ENCODE peak calls at places on chromosomes 16 and 17, in ten cellular contexts. One of them, this sample, is unnamed.

GRCh38 chr16:83682126-83682857 is 125.5 kb upstream of the HSBP1 start:
- DNase-seq in heart left ventricle: no peak
- DNase-seq in lower leg skin: no peak
- DNase-seq in tibial nerve: no peak
- DNase-seq in ovary: no peak
- DNase-seq in transverse colon: no peak
- DNase-seq in body of pancreas: no peak
- DNase-seq in HCT116: no peak
- DNase-seq in endothelial cell of umbilical vein: no peak
- DNase-seq in esophagus muscularis mucosa: no peak
- DNase-seq in this sample: no peak

GRCh38 chr17:45748911-45749310 is 35.2 kb upstream of the CRHR1 start:
- DNase-seq in heart left ventricle: no peak
- DNase-seq in lower leg skin: no peak
- DNase-seq in tibial nerve: no peak
- DNase-seq in ovary: no peak
- DNase-seq in transverse colon: no peak
- DNase-seq in body of pancreas: no peak
- DNase-seq in HCT116: no peak
- DNase-seq in endothelial cell of umbilical vein: no peak
- DNase-seq in esophagus muscularis mucosa: no peak
- DNase-seq in this sample: no peak

GRCh38 chr17:11514981-11515680 is 83.1 kb upstream of the DNAH9 start:
- DNase-seq in heart left ventricle: no peak
- DNase-seq in lower leg skin: no peak
- DNase-seq in tibial nerve: no peak
- DNase-seq in ovary: no peak
- DNase-seq in transverse colon: no peak
- DNase-seq in body of pancreas: no peak
- DNase-seq in HCT116: no peak
- DNase-seq in endothelial cell of umbilical vein: no peak
- DNase-seq in esophagus muscularis mucosa: no peak
- DNase-seq in this sample: no peak

GRCh38 chr17:81020767-81021497 is 14.0 kb upstream of the BAIAP2 start:
- DNase-seq in heart left ventricle: peak
- DNase-seq in lower leg skin: no peak
- DNase-seq in tibial nerve: no peak
- DNase-seq in ovary: peak
- DNase-seq in transverse colon: peak
- DNase-seq in body of pancreas: peak
- DNase-seq in HCT116: no peak
- DNase-seq in endothelial cell of umbilical vein: no peak
- DNase-seq in esophagus muscularis mucosa: no peak
- DNase-seq in this sample: peak

GRCh38 chr17:48054238-48055185 is 6.4 kb downstream of the NFE2L1 start:
- DNase-seq in heart left ventricle: peak
- DNase-seq in lower leg skin: peak
- DNase-seq in tibial nerve: peak
- DNase-seq in ovary: peak
- DNase-seq in transverse colon: peak
- DNase-seq in body of pancreas: peak
- DNase-seq in HCT116: no peak
- DNase-seq in endothelial cell of umbilical vein: no peak
- DNase-seq in esophagus muscularis mucosa: no peak
- DNase-seq in this sample: peak

GRCh38 chr17:77555741-77556291 is 402.7 kb upstream of the TNRC6C start:
- DNase-seq in heart left ventricle: peak
- DNase-seq in lower leg skin: no peak
- DNase-seq in tibial nerve: peak
- DNase-seq in ovary: no peak
- DNase-seq in transverse colon: peak
- DNase-seq in body of pancreas: peak
- DNase-seq in HCT116: no peak
- DNase-seq in endothelial cell of umbilical vein: no peak
- DNase-seq in esophagus muscularis mucosa: no peak
- DNase-seq in this sample: no peak

GRCh38 chr16:17917316-17918019 is 419.1 kb downstream of the NPIPA8 start:
- DNase-seq in heart left ventricle: no peak
- DNase-seq in lower leg skin: no peak
- DNase-seq in tibial nerve: no peak
- DNase-seq in ovary: no peak
- DNase-seq in transverse colon: no peak
- DNase-seq in body of pancreas: no peak
- DNase-seq in HCT116: no peak
- DNase-seq in endothelial cell of umbilical vein: no peak
- DNase-seq in esophagus muscularis mucosa: no peak
- DNase-seq in this sample: no peak

GRCh38 chr16:11871193-11871592 is 19.9 kb upstream of the RSL1D1 start:
- DNase-seq in heart left ventricle: no peak
- DNase-seq in lower leg skin: no peak
- DNase-seq in tibial nerve: peak
- DNase-seq in ovary: no peak
- DNase-seq in transverse colon: no peak
- DNase-seq in body of pancreas: no peak
- DNase-seq in HCT116: no peak
- DNase-seq in endothelial cell of umbilical vein: peak
- DNase-seq in esophagus muscularis mucosa: no peak
- DNase-seq in this sample: no peak

GRCh38 chr16:77043076-77043475 is 147.9 kb upstream of the MON1B start:
- DNase-seq in heart left ventricle: no peak
- DNase-seq in lower leg skin: no peak
- DNase-seq in tibial nerve: no peak
- DNase-seq in ovary: no peak
- DNase-seq in transverse colon: no peak
- DNase-seq in body of pancreas: no peak
- DNase-seq in HCT116: peak
- DNase-seq in endothelial cell of umbilical vein: no peak
- DNase-seq in esophagus muscularis mucosa: no peak
- DNase-seq in this sample: no peak

GRCh38 chr17:75371339-75371738 is 34.1 kb downstream of the GRB2 start:
- DNase-seq in heart left ventricle: no peak
- DNase-seq in lower leg skin: no peak
- DNase-seq in tibial nerve: no peak
- DNase-seq in ovary: no peak
- DNase-seq in transverse colon: no peak
- DNase-seq in body of pancreas: no peak
- DNase-seq in HCT116: no peak
- DNase-seq in endothelial cell of umbilical vein: no peak
- DNase-seq in esophagus muscularis mucosa: no peak
- DNase-seq in this sample: no peak

GRCh38 chr16:69089091-69089912 is 16.2 kb upstream of the HAS3 start:
- DNase-seq in heart left ventricle: peak
- DNase-seq in lower leg skin: no peak
- DNase-seq in tibial nerve: no peak
- DNase-seq in ovary: no peak
- DNase-seq in transverse colon: no peak
- DNase-seq in body of pancreas: peak
- DNase-seq in HCT116: no peak
- DNase-seq in endothelial cell of umbilical vein: peak
- DNase-seq in esophagus muscularis mucosa: no peak
- DNase-seq in this sample: no peak

GRCh38 chr17:60745544-60745943 is 67.9 kb downstream of the BCAS3 start:
- DNase-seq in heart left ventricle: no peak
- DNase-seq in lower leg skin: no peak
- DNase-seq in tibial nerve: no peak
- DNase-seq in ovary: no peak
- DNase-seq in transverse colon: no peak
- DNase-seq in body of pancreas: no peak
- DNase-seq in HCT116: no peak
- DNase-seq in endothelial cell of umbilical vein: no peak
- DNase-seq in esophagus muscularis mucosa: no peak
- DNase-seq in this sample: no peak

GRCh38 chr16:17461951-17462729 is 8.6 kb downstream of the XYLT1 start:
- DNase-seq in heart left ventricle: no peak
- DNase-seq in lower leg skin: no peak
- DNase-seq in tibial nerve: no peak
- DNase-seq in ovary: no peak
- DNase-seq in transverse colon: peak
- DNase-seq in body of pancreas: no peak
- DNase-seq in HCT116: no peak
- DNase-seq in endothelial cell of umbilical vein: no peak
- DNase-seq in esophagus muscularis mucosa: no peak
- DNase-seq in this sample: peak

GRCh38 chr17:28364665-28365363 is at the start of gene SEBOX:
- DNase-seq in heart left ventricle: no peak
- DNase-seq in lower leg skin: no peak
- DNase-seq in tibial nerve: no peak
- DNase-seq in ovary: no peak
- DNase-seq in transverse colon: no peak
- DNase-seq in body of pancreas: no peak
- DNase-seq in HCT116: no peak
- DNase-seq in endothelial cell of umbilical vein: no peak
- DNase-seq in esophagus muscularis mucosa: no peak
- DNase-seq in this sample: no peak

GRCh38 chr17:14922421-14922820 is 342.7 kb downstream of the PMP22 start:
- DNase-seq in heart left ventricle: no peak
- DNase-seq in lower leg skin: no peak
- DNase-seq in tibial nerve: no peak
- DNase-seq in ovary: no peak
- DNase-seq in transverse colon: no peak
- DNase-seq in body of pancreas: peak
- DNase-seq in HCT116: no peak
- DNase-seq in endothelial cell of umbilical vein: no peak
- DNase-seq in esophagus muscularis mucosa: no peak
- DNase-seq in this sample: no peak

GRCh38 chr17:28811594-28812135 is 30.9 kb downstream of the FAM222B start:
- DNase-seq in heart left ventricle: no peak
- DNase-seq in lower leg skin: no peak
- DNase-seq in tibial nerve: no peak
- DNase-seq in ovary: no peak
- DNase-seq in transverse colon: peak
- DNase-seq in body of pancreas: no peak
- DNase-seq in HCT116: peak
- DNase-seq in endothelial cell of umbilical vein: peak
- DNase-seq in esophagus muscularis mucosa: no peak
- DNase-seq in this sample: no peak

GRCh38 chr17:79739148-79740062 is 8.7 kb downstream of the ENPP7 start:
- DNase-seq in heart left ventricle: no peak
- DNase-seq in lower leg skin: no peak
- DNase-seq in tibial nerve: no peak
- DNase-seq in ovary: no peak
- DNase-seq in transverse colon: no peak
- DNase-seq in body of pancreas: peak
- DNase-seq in HCT116: no peak
- DNase-seq in endothelial cell of umbilical vein: no peak
- DNase-seq in esophagus muscularis mucosa: no peak
- DNase-seq in this sample: no peak

GRCh38 chr16:77213542-77214108 is 14.4 kb downstream of the SYCE1L start:
- DNase-seq in heart left ventricle: no peak
- DNase-seq in lower leg skin: no peak
- DNase-seq in tibial nerve: no peak
- DNase-seq in ovary: no peak
- DNase-seq in transverse colon: no peak
- DNase-seq in body of pancreas: peak
- DNase-seq in HCT116: peak
- DNase-seq in endothelial cell of umbilical vein: peak
- DNase-seq in esophagus muscularis mucosa: no peak
- DNase-seq in this sample: peak

GRCh38 chr16:80683646-80684045 is 120.8 kb downstream of the CDYL2 start:
- DNase-seq in heart left ventricle: no peak
- DNase-seq in lower leg skin: no peak
- DNase-seq in tibial nerve: no peak
- DNase-seq in ovary: no peak
- DNase-seq in transverse colon: no peak
- DNase-seq in body of pancreas: no peak
- DNase-seq in HCT116: no peak
- DNase-seq in endothelial cell of umbilical vein: no peak
- DNase-seq in esophagus muscularis mucosa: peak
- DNase-seq in this sample: no peak

GRCh38 chr17:56909742-56910508 is 3.9 kb downstream of the TRIM25 start:
- DNase-seq in heart left ventricle: no peak
- DNase-seq in lower leg skin: peak
- DNase-seq in tibial nerve: peak
- DNase-seq in ovary: no peak
- DNase-seq in transverse colon: peak
- DNase-seq in body of pancreas: no peak
- DNase-seq in HCT116: no peak
- DNase-seq in endothelial cell of umbilical vein: no peak
- DNase-seq in esophagus muscularis mucosa: no peak
- DNase-seq in this sample: no peak
- H3K4me3 ChIP-seq in heart left ventricle: peak
- H3K4me3 ChIP-seq in lower leg skin: no peak
- H3K4me3 ChIP-seq in tibial nerve: no peak
- H3K4me3 ChIP-seq in ovary: no peak
- H3K4me3 ChIP-seq in transverse colon: no peak
- H3K4me3 ChIP-seq in body of pancreas: no peak
- H3K4me3 ChIP-seq in HCT116: no peak
- H3K4me3 ChIP-seq in endothelial cell of umbilical vein: no peak
- H3K4me3 ChIP-seq in esophagus muscularis mucosa: no peak
- H3K4me3 ChIP-seq in this sample: peak

DNA sequence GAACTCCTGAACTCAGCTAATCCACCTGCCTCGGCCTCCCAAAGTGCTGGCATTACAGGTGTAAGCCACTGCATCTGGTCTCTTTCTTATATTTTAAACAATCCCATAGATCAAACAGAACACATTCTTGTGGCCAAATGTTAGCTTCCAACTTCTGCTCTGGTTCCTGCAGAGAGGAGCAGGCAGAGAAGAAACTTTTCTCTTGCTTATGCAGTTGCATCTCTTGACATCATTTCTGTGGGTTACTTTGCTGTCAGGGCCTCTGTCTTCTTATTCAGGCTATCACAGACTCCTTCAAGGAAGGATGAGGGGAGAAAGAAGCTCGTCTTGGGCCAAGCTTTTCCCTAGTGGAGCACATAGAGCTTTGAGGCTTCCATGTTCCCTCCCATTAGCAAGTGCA is 7.8 kb downstream of the HSD17B2 start:
- DNase-seq in heart left ventricle: no peak
- DNase-seq in lower leg skin: no peak
- DNase-seq in tibial nerve: no peak
- DNase-seq in ovary: no peak
- DNase-seq in transverse colon: no peak
- DNase-seq in body of pancreas: no peak
- DNase-seq in HCT116: no peak
- DNase-seq in endothelial cell of umbilical vein: no peak
- DNase-seq in esophagus muscularis mucosa: no peak
- DNase-seq in this sample: no peak
- TF ChIP-seq POLR2A in heart left ventricle: no peak
- TF ChIP-seq POLR2A in lower leg skin: no peak
- TF ChIP-seq POLR2A in tibial nerve: no peak
- TF ChIP-seq POLR2A in ovary: no peak
- TF ChIP-seq POLR2A in transverse colon: no peak
- TF ChIP-seq POLR2A in body of pancreas: no peak
- TF ChIP-seq POLR2A in HCT116: no peak
- TF ChIP-seq POLR2A in endothelial cell of umbilical vein: no peak
- TF ChIP-seq POLR2A in esophagus muscularis mucosa: no peak
- TF ChIP-seq POLR2A in this sample: no peak

GRCh38 chr17:17621254-17621653 is 29.7 kb upstream of the PEMT start:
- DNase-seq in heart left ventricle: no peak
- DNase-seq in lower leg skin: no peak
- DNase-seq in tibial nerve: no peak
- DNase-seq in ovary: no peak
- DNase-seq in transverse colon: no peak
- DNase-seq in body of pancreas: no peak
- DNase-seq in HCT116: no peak
- DNase-seq in endothelial cell of umbilical vein: no peak
- DNase-seq in esophagus muscularis mucosa: no peak
- DNase-seq in this sample: no peak
- H3K4me3 ChIP-seq in heart left ventricle: no peak
- H3K4me3 ChIP-seq in lower leg skin: no peak
- H3K4me3 ChIP-seq in tibial nerve: no peak
- H3K4me3 ChIP-seq in ovary: no peak
- H3K4me3 ChIP-seq in transverse colon: no peak
- H3K4me3 ChIP-seq in body of pancreas: no peak
- H3K4me3 ChIP-seq in HCT116: no peak
- H3K4me3 ChIP-seq in endothelial cell of umbilical vein: no peak
- H3K4me3 ChIP-seq in esophagus muscularis mucosa: no peak
- H3K4me3 ChIP-seq in this sample: peak

GRCh38 chr16:783404-784161 is 4.6 kb downstream of the RPUSD1 start:
- DNase-seq in heart left ventricle: no peak
- DNase-seq in lower leg skin: no peak
- DNase-seq in tibial nerve: no peak
- DNase-seq in ovary: peak
- DNase-seq in transverse colon: no peak
- DNase-seq in body of pancreas: peak
- DNase-seq in HCT116: no peak
- DNase-seq in endothelial cell of umbilical vein: no peak
- DNase-seq in esophagus muscularis mucosa: no peak
- DNase-seq in this sample: no peak
- TF ChIP-seq POLR2A in heart left ventricle: no peak
- TF ChIP-seq POLR2A in lower leg skin: no peak
- TF ChIP-seq POLR2A in tibial nerve: no peak
- TF ChIP-seq POLR2A in ovary: no peak
- TF ChIP-seq POLR2A in transverse colon: no peak
- TF ChIP-seq POLR2A in body of pancreas: no peak
- TF ChIP-seq POLR2A in HCT116: peak
- TF ChIP-seq POLR2A in endothelial cell of umbilical vein: peak
- TF ChIP-seq POLR2A in esophagus muscularis mucosa: no peak
- TF ChIP-seq POLR2A in this sample: no peak

This sample was measured in spleen.